ENCODE peak calls at places on chromosomes 5 and 9, in six cellular contexts. M is left ventricle myocardium inferior, Z is dermis microvascular lymphatic vessel endothelial cell, B is HCEC 1CT, S is HT1080, Y is DMS153. I is an unnamed sample.

GRCh38 chr9:128742401-128742800 is 18.5 kb upstream of the ZDHHC12 start:
- DNase-seq in M (no peak), Z (no peak), B (no peak), S (no peak), Y (no peak), I (no peak)

GRCh38 chr9:71459082-71459481 is 309.2 kb downstream of the CEMIP2 start:
- DNase-seq in M (no peak), Z (no peak), B (no peak), S (no peak), Y (no peak), I (no peak)

GRCh38 chr5:75023368-75024159 is 28.8 kb downstream of the GCNT4 start:
- DNase-seq in M (no peak), Z (no peak), B (no peak), S (peak; percentile 30), Y (no peak), I (no peak)

GRCh38 chr5:112548246-112548982 is 129.3 kb upstream of the EPB41L4A start:
- DNase-seq in M (no peak), Z (no peak), B (peak; percentile 9), S (peak; percentile 53), Y (no peak), I (peak; percentile 64)

GRCh38 chr9:110520120-110520701 is 59.3 kb downstream of the SVEP1 start:
- DNase-seq in M (no peak), Z (no peak), B (peak; percentile 84), S (no peak), Y (no peak), I (no peak)

GRCh38 chr5:60505373-60505772 is 194.6 kb downstream of the DEPDC1B start:
- DNase-seq in M (no peak), Z (no peak), B (no peak), S (no peak), Y (no peak), I (no peak)

GRCh38 chr5:43798740-43799139 is 195.8 kb downstream of the NNT start:
- DNase-seq in M (no peak), Z (no peak), B (no peak), S (no peak), Y (no peak), I (no peak)

GRCh38 chr5:171323806-171324632 is 15.0 kb downstream of the TLX3 start:
- DNase-seq in M (no peak), Z (no peak), B (no peak), S (no peak), Y (no peak), I (no peak)

GRCh38 chr5:96408276-96408777 is 24.7 kb downstream of the PCSK1 start:
- DNase-seq in M (no peak), Z (peak; percentile 85), B (peak; percentile 66), S (peak; percentile 68), Y (no peak), I (peak; percentile 92)

GRCh38 chr5:152932631-152933030 is 527.6 kb upstream of the NMUR2 start:
- DNase-seq in M (no peak), Z (no peak), B (no peak), S (no peak), Y (no peak), I (no peak)

GRCh38 chr9:129570450-129571297 is 50.2 kb downstream of the C9orf50 start:
- DNase-seq in M (peak; percentile 61), Z (no peak), B (peak; percentile 84), S (peak; percentile 39), Y (no peak), I (peak; percentile 83)

GRCh38 chr5:526456-527088 is 2.3 kb upstream of the SLC9A3 start:
- DNase-seq in M (no peak), Z (no peak), B (no peak), S (no peak), Y (no peak), I (no peak)

GRCh38 chr5:94021246-94021645 is 279.8 kb upstream of the POU5F2 start:
- DNase-seq in M (no peak), Z (peak; percentile 86), B (peak; percentile 67), S (peak; percentile 97), Y (peak; percentile 75), I (peak; percentile 85)

GRCh38 chr9:134585746-134586706 is 55.6 kb upstream of the COL5A1 start:
- DNase-seq in M (no peak), Z (no peak), B (peak; percentile 46), S (peak; percentile 80), Y (no peak), I (no peak)

GRCh38 chr5:159786901-159787691 is 129.2 kb upstream of the ADRA1B start:
- DNase-seq in M (peak; percentile 57), Z (no peak), B (peak; percentile 61), S (no peak), Y (no peak), I (no peak)

GRCh38 chr5:20248102-20248501 is 260.1 kb upstream of the CDH18 start:
- DNase-seq in M (no peak), Z (no peak), B (peak; percentile 32), S (no peak), Y (no peak), I (no peak)

GRCh38 chr5:154642499-154643245 is 112.5 kb upstream of the LARP1 start:
- DNase-seq in M (no peak), Z (peak; percentile 18), B (peak; percentile 37), S (peak; percentile 49), Y (no peak), I (peak; percentile 22)

GRCh38 chr9:121200346-121200745 is 1.3 kb downstream of the RAB14 start:
- DNase-seq in M (no peak), Z (no peak), B (no peak), S (no peak), Y (no peak), I (no peak)

GRCh38 chr9:124290743-124291554 is 33.2 kb downstream of the NEK6 start:
- DNase-seq in M (no peak), Z (peak; percentile 27), B (no peak), S (no peak), Y (no peak), I (peak; percentile 28)

GRCh38 chr9:127919253-127919815 is 2.5 kb upstream of the ST6GALNAC4 start:
- DNase-seq in M (peak; percentile 82), Z (peak; percentile 100), B (peak; percentile 99), S (peak; percentile 100), Y (no peak), I (peak; percentile 100)

GRCh38 chr9:100324594-100325200 is 28.0 kb downstream of the TEX10 start:
- DNase-seq in M (no peak), Z (peak; percentile 48), B (peak; percentile 66), S (no peak), Y (no peak), I (peak; percentile 47)

GRCh38 chr5:177089825-177090641 is 3.3 kb downstream of the FGFR4 start:
- DNase-seq in M (no peak), Z (no peak), B (no peak), S (no peak), Y (no peak), I (no peak)

GRCh38 chr9:14993061-14993800 is 83.0 kb upstream of the FREM1 start:
- DNase-seq in M (peak; percentile 87), Z (peak; percentile 42), B (no peak), S (peak; percentile 93), Y (no peak), I (peak; percentile 45)

GRCh38 chr5:94433393-94434149 is 184.8 kb downstream of the KIAA0825 start:
- DNase-seq in M (no peak), Z (peak; percentile 28), B (peak; percentile 79), S (peak; percentile 13), Y (no peak), I (peak; percentile 76)

GRCh38 chr5:65663804-65664521 is 39.1 kb downstream of the SHLD3 start:
- DNase-seq in M (no peak), Z (no peak), B (peak; percentile 29), S (peak; percentile 10), Y (no peak), I (peak; percentile 32)

GRCh38 chr9:106602354-106602753 is 260.6 kb upstream of the ZNF462 start:
- DNase-seq in M (no peak), Z (no peak), B (no peak), S (no peak), Y (no peak), I (no peak)

GRCh38 chr9:98234231-98234825 is 21.1 kb downstream of the TBC1D2 start:
- DNase-seq in M (no peak), Z (no peak), B (no peak), S (no peak), Y (no peak), I (no peak)

GRCh38 chr5:119678351-119679028 is 49.1 kb downstream of the FAM170A start:
- DNase-seq in M (no peak), Z (no peak), B (no peak), S (no peak), Y (no peak), I (no peak)

GRCh38 chr5:10655686-10656075 is 91.8 kb downstream of the ANKRD33B start:
- DNase-seq in M (no peak), Z (no peak), B (no peak), S (no peak), Y (no peak), I (no peak)

GRCh38 chr9:8817335-8817734 is 1017.8 kb upstream of the DMAC1 start:
- DNase-seq in M (no peak), Z (no peak), B (no peak), S (no peak), Y (no peak), I (no peak)

GRCh38 chr9:91515074-91515687 is 91.5 kb upstream of the NFIL3 start:
- DNase-seq in M (peak; percentile 24), Z (no peak), B (peak; percentile 68), S (peak; percentile 66), Y (no peak), I (peak; percentile 79)

GRCh38 chr9:36559036-36559695 is 13.5 kb upstream of the MELK start:
- DNase-seq in M (no peak), Z (no peak), B (peak; percentile 48), S (peak; percentile 29), Y (no peak), I (no peak)

GRCh38 chr9:35847786-35848185 is 18.8 kb downstream of the TMEM8B start:
- DNase-seq in M (no peak), Z (no peak), B (no peak), S (no peak), Y (no peak), I (no peak)

I was measured in bronchial epithelial cell.